ENCODE peak calls at places on chromosomes 11 and 22, in nine cellular contexts. E is left ventricle myocardium inferior, K is uterus, B is IMR-90, F is prostate gland, S is aorta, N is OCI-LY7, D is GM23248, R is cardiac muscle cell. O is an unnamed sample.

GRCh38 chr11:119878990-119879389 is 150.0 kb upstream of the NECTIN1 start:
- DNase-seq in E (no peak), K (no peak), B (no peak), F (no peak), S (no peak), N (no peak), D (peak; percentile 32), R (no peak), O (no peak)

GRCh38 chr11:133896642-133897330 is 51.5 kb upstream of the SPATA19 start:
- DNase-seq in E (no peak), K (no peak), B (no peak), F (no peak), S (no peak), N (no peak), D (no peak), R (no peak), O (no peak)

GRCh38 chr11:73140213-73141030 is 1.7 kb downstream of the FCHSD2 start:
- DNase-seq in E (peak; percentile 40), K (no peak), B (peak; percentile 52), F (no peak), S (peak; percentile 60), N (peak; percentile 39), D (peak; percentile 63), R (peak; percentile 47), O (no peak)

GRCh38 chr11:17991799-17992433 is 20.9 kb downstream of the SERGEF start:
- DNase-seq in E (no peak), K (no peak), B (peak; percentile 70), F (no peak), S (no peak), N (peak; percentile 68), D (peak; percentile 72), R (peak; percentile 73), O (peak; percentile 51)

GRCh38 chr11:70872950-70873735 is 379.2 kb downstream of the SHANK2 start:
- DNase-seq in E (no peak), K (no peak), B (no peak), F (no peak), S (no peak), N (no peak), D (no peak), R (no peak), O (no peak)

GRCh38 chr11:36155301-36155700 is 133.9 kb downstream of the COMMD9 start:
- DNase-seq in E (peak; percentile 32), K (peak; percentile 35), B (no peak), F (no peak), S (no peak), N (no peak), D (no peak), R (no peak), O (no peak)

GRCh38 chr11:5380740-5381342 is 2.8 kb upstream of the OR51M1 start:
- DNase-seq in E (peak; percentile 19), K (no peak), B (peak; percentile 77), F (peak; percentile 9), S (peak; percentile 55), N (peak; percentile 61), D (peak; percentile 77), R (peak; percentile 78), O (peak; percentile 23)

GRCh38 chr11:128714881-128715280 is 21.0 kb downstream of the FLI1 start:
- DNase-seq in E (no peak), K (no peak), B (peak; percentile 97), F (no peak), S (no peak), N (no peak), D (peak; percentile 96), R (peak; percentile 93), O (no peak)

GRCh38 chr11:82733444-82734119 is at the start of gene FAM181B:
- DNase-seq in E (peak; percentile 32), K (peak; percentile 57), B (no peak), F (no peak), S (peak; percentile 76), N (no peak), D (peak; percentile 44), R (peak; percentile 52), O (peak; percentile 46)

GRCh38 chr11:11871991-11872401 is 30.2 kb downstream of the USP47 start:
- DNase-seq in E (no peak), K (no peak), B (no peak), F (no peak), S (no peak), N (peak; percentile 11), D (no peak), R (no peak), O (no peak)

GRCh38 chr11:75637998-75638397 is 30.8 kb downstream of the MAP6 start:
- DNase-seq in E (no peak), K (no peak), B (no peak), F (no peak), S (no peak), N (no peak), D (no peak), R (no peak), O (no peak)

GRCh38 chr11:134879341-134879740 is 467.3 kb upstream of the B3GAT1 start:
- DNase-seq in E (no peak), K (no peak), B (no peak), F (no peak), S (no peak), N (no peak), D (no peak), R (no peak), O (no peak)

GRCh38 chr11:9607511-9607899 is 34.0 kb downstream of the WEE1 start:
- DNase-seq in E (no peak), K (no peak), B (no peak), F (no peak), S (no peak), N (no peak), D (no peak), R (no peak), O (no peak)

GRCh38 chr11:69618237-69618636 is 22.7 kb upstream of the CCND1 start:
- DNase-seq in E (no peak), K (no peak), B (no peak), F (no peak), S (no peak), N (no peak), D (no peak), R (no peak), O (no peak)

GRCh38 chr11:133318221-133318620 is 214.1 kb downstream of the OPCML start:
- DNase-seq in E (no peak), K (no peak), B (no peak), F (no peak), S (no peak), N (no peak), D (no peak), R (no peak), O (no peak)

DNA sequence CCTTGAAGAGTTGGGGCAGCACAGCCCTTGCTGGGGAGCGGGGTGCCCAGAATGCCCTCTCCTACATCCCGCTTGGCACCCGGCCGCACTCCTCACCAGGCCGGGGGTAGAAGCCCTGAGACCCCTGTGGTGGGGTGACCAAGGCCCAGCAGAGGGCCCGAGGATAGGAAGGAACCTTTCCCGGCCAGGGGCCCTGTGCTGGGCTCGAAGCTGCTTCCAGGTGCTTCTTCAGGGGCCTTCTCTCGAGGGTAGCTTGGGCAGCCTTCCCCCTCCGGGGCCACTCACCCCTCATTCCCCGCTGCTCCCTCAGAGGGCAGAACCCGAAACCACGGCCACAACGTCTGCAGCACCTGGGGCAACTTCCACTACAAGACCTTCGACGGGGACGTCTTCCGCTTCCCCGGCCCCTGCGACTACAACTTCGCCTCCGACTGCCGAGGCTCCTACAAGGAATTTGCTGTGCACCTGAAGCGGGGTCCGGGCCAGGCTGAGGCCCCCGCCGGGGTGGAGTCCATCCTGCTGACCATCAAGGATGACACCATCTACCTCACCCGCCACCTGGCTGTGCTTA is 752 bp downstream of the MUC2 start:
- DNase-seq in E (no peak), K (peak; percentile 13), B (no peak), F (no peak), S (peak; percentile 34), N (no peak), D (no peak), R (no peak), O (no peak)
- H3K27ac ChIP-seq in E (no peak overlapping the region), K (no peak overlapping the region), B (no peak overlapping the region), F (no peak overlapping the region), S (no peak overlapping the region), N (no peak overlapping the region), D (no peak overlapping the region), R (no peak overlapping the region), O (no peak overlapping the region)

GRCh38 chr11:78054971-78055370 is 8.7 kb upstream of the THRSP start:
- DNase-seq in E (no peak), K (no peak), B (no peak), F (no peak), S (no peak), N (no peak), D (no peak), R (no peak), O (no peak)
- H3K4me3 ChIP-seq in E (no peak overlapping the region), K (no peak overlapping the region), B (no peak overlapping the region), F (no peak overlapping the region), S (no peak overlapping the region), N (no peak overlapping the region), D (no peak overlapping the region), R (no peak overlapping the region), O (no peak overlapping the region)

GRCh38 chr22:39958916-39959639 is 1.1 kb upstream of the TMA7B start:
- DNase-seq in E (no peak), K (no peak), B (no peak), F (no peak), S (no peak), N (no peak), D (no peak), R (no peak), O (no peak)
- H3K4me1 ChIP-seq in E (peaks cover 16% of the 10 kb centered on the region), K (no peaks in the 10 kb centered on the region), B (peaks cover 10% of the 10 kb centered on the region), F (no peaks in the 10 kb centered on the region), S (no peaks in the 10 kb centered on the region), N (peaks cover 10% of the 10 kb centered on the region), D (peaks cover 20% of the 10 kb centered on the region), R (peaks cover 5% of the 10 kb centered on the region), O (peaks cover 63% of the 10 kb centered on the region)

GRCh38 chr11:78560826-78561484 is 13.7 kb downstream of the NARS2 start:
- DNase-seq in E (no peak), K (no peak), B (no peak), F (no peak), S (no peak), N (no peak), D (peak; percentile 12), R (peak; percentile 62), O (no peak)

GRCh38 chr11:78564889-78565467 is 9.7 kb downstream of the NARS2 start:
- DNase-seq in E (no peak), K (no peak), B (no peak), F (no peak), S (no peak), N (no peak), D (peak; percentile 10), R (no peak), O (no peak)

GRCh38 chr11:78560066-78560597 is 14.5 kb downstream of the NARS2 start:
- DNase-seq in E (no peak), K (no peak), B (no peak), F (no peak), S (no peak), N (no peak), D (no peak), R (no peak), O (no peak)

GRCh38 chr11:78564037-78564888 is 10.4 kb downstream of the NARS2 start:
- DNase-seq in E (no peak), K (no peak), B (peak; percentile 76), F (peak; percentile 68), S (no peak), N (peak; percentile 73), D (peak; percentile 73), R (peak; percentile 81), O (peak; percentile 65)

DNA sequence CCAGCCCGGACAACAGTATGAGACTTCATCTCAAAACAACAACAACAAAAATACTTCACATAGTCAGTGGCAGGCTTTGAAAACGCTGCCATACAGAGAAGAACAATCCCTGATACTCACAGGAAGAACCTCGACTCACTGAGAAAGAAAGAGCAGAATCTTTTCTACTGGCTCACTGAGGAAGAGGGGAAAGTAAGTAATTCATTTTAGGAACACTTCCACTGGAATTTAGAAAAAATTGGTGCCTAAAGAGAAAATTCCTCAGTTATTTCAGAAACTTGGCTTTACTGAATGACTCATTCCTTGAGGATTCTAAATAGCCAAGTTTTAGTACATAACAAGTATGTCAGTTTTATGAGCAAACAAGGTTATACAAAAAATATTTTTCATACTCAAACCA is 12.3 kb downstream of the NARS2 start:
- DNase-seq in E (no peak), K (no peak), B (peak; percentile 75), F (no peak), S (no peak), N (no peak), D (peak; percentile 77), R (peak; percentile 71), O (no peak)
- H3K27ac ChIP-seq in E (peak overlapping the region; percentile 71), K (peak overlapping the region; percentile 85), B (peak overlapping the region; percentile 93), F (no peak overlapping the region), S (peak overlapping the region; percentile 86), N (no peak overlapping the region), D (peak overlapping the region; percentile 65), R (no peak overlapping the region), O (no peak overlapping the region)